ENCODE peak calls at places on chromosome 15, in eight cellular contexts. One of them, this sample, is unnamed.

GRCh38 chr15:66625531-66625930 is 59.7 kb upstream of the LCTL start:
- DNase-seq in H9: no peak
- DNase-seq in adrenal gland: no peak
- DNase-seq in breast epithelium: no peak
- DNase-seq in cardiac muscle cell: no peak
- DNase-seq in fibroblast of lung: no peak
- DNase-seq in CD8-positive, alpha-beta T cell: no peak
- DNase-seq in tibial artery: no peak
- DNase-seq in this sample: no peak

GRCh38 chr15:44804303-44805046 is 68.1 kb downstream of the TRIM69 start:
- DNase-seq in H9: no peak
- DNase-seq in adrenal gland: no peak
- DNase-seq in breast epithelium: no peak
- DNase-seq in cardiac muscle cell: no peak
- DNase-seq in fibroblast of lung: no peak
- DNase-seq in CD8-positive, alpha-beta T cell: no peak
- DNase-seq in tibial artery: no peak
- DNase-seq in this sample: no peak

GRCh38 chr15:87959080-87959479 is 297.5 kb downstream of the NTRK3 start:
- DNase-seq in H9: peak; percentile 51
- DNase-seq in adrenal gland: no peak
- DNase-seq in breast epithelium: no peak
- DNase-seq in cardiac muscle cell: no peak
- DNase-seq in fibroblast of lung: no peak
- DNase-seq in CD8-positive, alpha-beta T cell: no peak
- DNase-seq in tibial artery: no peak
- DNase-seq in this sample: peak; percentile 80

GRCh38 chr15:65525622-65526021 is 4.6 kb upstream of the HACD3 start:
- DNase-seq in H9: no peak
- DNase-seq in adrenal gland: peak; percentile 69
- DNase-seq in breast epithelium: peak; percentile 40
- DNase-seq in cardiac muscle cell: no peak
- DNase-seq in fibroblast of lung: peak; percentile 41
- DNase-seq in CD8-positive, alpha-beta T cell: no peak
- DNase-seq in tibial artery: no peak
- DNase-seq in this sample: no peak

GRCh38 chr15:51782357-51782896 is 31.0 kb downstream of the TMOD2 start:
- DNase-seq in H9: no peak
- DNase-seq in adrenal gland: no peak
- DNase-seq in breast epithelium: no peak
- DNase-seq in cardiac muscle cell: no peak
- DNase-seq in fibroblast of lung: no peak
- DNase-seq in CD8-positive, alpha-beta T cell: no peak
- DNase-seq in tibial artery: no peak
- DNase-seq in this sample: no peak

GRCh38 chr15:31308185-31308639 is 18.4 kb upstream of the KLF13 start:
- DNase-seq in H9: no peak
- DNase-seq in adrenal gland: no peak
- DNase-seq in breast epithelium: no peak
- DNase-seq in cardiac muscle cell: no peak
- DNase-seq in fibroblast of lung: no peak
- DNase-seq in CD8-positive, alpha-beta T cell: peak; percentile 57
- DNase-seq in tibial artery: no peak
- DNase-seq in this sample: peak; percentile 59

GRCh38 chr15:73956276-73957086 is 30.2 kb downstream of the LOXL1 start:
- DNase-seq in H9: no peak
- DNase-seq in adrenal gland: no peak
- DNase-seq in breast epithelium: no peak
- DNase-seq in cardiac muscle cell: no peak
- DNase-seq in fibroblast of lung: peak; percentile 98
- DNase-seq in CD8-positive, alpha-beta T cell: no peak
- DNase-seq in tibial artery: peak; percentile 83
- DNase-seq in this sample: no peak

GRCh38 chr15:86540840-86541467 is 461.3 kb downstream of the AGBL1 start:
- DNase-seq in H9: no peak
- DNase-seq in adrenal gland: no peak
- DNase-seq in breast epithelium: no peak
- DNase-seq in cardiac muscle cell: no peak
- DNase-seq in fibroblast of lung: no peak
- DNase-seq in CD8-positive, alpha-beta T cell: no peak
- DNase-seq in tibial artery: no peak
- DNase-seq in this sample: no peak

GRCh38 chr15:80228959-80229610 is 22.9 kb downstream of the CTXND1 start:
- DNase-seq in H9: no peak
- DNase-seq in adrenal gland: no peak
- DNase-seq in breast epithelium: no peak
- DNase-seq in cardiac muscle cell: no peak
- DNase-seq in fibroblast of lung: peak; percentile 69
- DNase-seq in CD8-positive, alpha-beta T cell: no peak
- DNase-seq in tibial artery: no peak
- DNase-seq in this sample: no peak

GRCh38 chr15:58125333-58125732 is 12.8 kb upstream of the AQP9 start:
- DNase-seq in H9: no peak
- DNase-seq in adrenal gland: no peak
- DNase-seq in breast epithelium: no peak
- DNase-seq in cardiac muscle cell: no peak
- DNase-seq in fibroblast of lung: no peak
- DNase-seq in CD8-positive, alpha-beta T cell: no peak
- DNase-seq in tibial artery: no peak
- DNase-seq in this sample: no peak

GRCh38 chr15:46450112-46450809 is 815.4 kb downstream of the SQOR start:
- DNase-seq in H9: no peak
- DNase-seq in adrenal gland: no peak
- DNase-seq in breast epithelium: no peak
- DNase-seq in cardiac muscle cell: no peak
- DNase-seq in fibroblast of lung: no peak
- DNase-seq in CD8-positive, alpha-beta T cell: no peak
- DNase-seq in tibial artery: no peak
- DNase-seq in this sample: no peak

GRCh38 chr15:90214553-90215205 is 13.5 kb downstream of the SEMA4B start:
- DNase-seq in H9: no peak
- DNase-seq in adrenal gland: no peak
- DNase-seq in breast epithelium: no peak
- DNase-seq in cardiac muscle cell: no peak
- DNase-seq in fibroblast of lung: no peak
- DNase-seq in CD8-positive, alpha-beta T cell: no peak
- DNase-seq in tibial artery: no peak
- DNase-seq in this sample: peak; percentile 60

GRCh38 chr15:90213123-90213817 is 12.1 kb downstream of the SEMA4B start:
- DNase-seq in H9: no peak
- DNase-seq in adrenal gland: no peak
- DNase-seq in breast epithelium: no peak
- DNase-seq in cardiac muscle cell: peak; percentile 61
- DNase-seq in fibroblast of lung: no peak
- DNase-seq in CD8-positive, alpha-beta T cell: no peak
- DNase-seq in tibial artery: no peak
- DNase-seq in this sample: no peak

GRCh38 chr15:90211440-90212168 is 10.5 kb downstream of the SEMA4B start:
- DNase-seq in H9: no peak
- DNase-seq in adrenal gland: no peak
- DNase-seq in breast epithelium: no peak
- DNase-seq in cardiac muscle cell: no peak
- DNase-seq in fibroblast of lung: peak; percentile 81
- DNase-seq in CD8-positive, alpha-beta T cell: no peak
- DNase-seq in tibial artery: no peak
- DNase-seq in this sample: no peak

GRCh38 chr15:90212221-90213079 is 11.3 kb downstream of the SEMA4B start:
- DNase-seq in H9: no peak
- DNase-seq in adrenal gland: peak; percentile 59
- DNase-seq in breast epithelium: peak; percentile 58
- DNase-seq in cardiac muscle cell: no peak
- DNase-seq in fibroblast of lung: no peak
- DNase-seq in CD8-positive, alpha-beta T cell: no peak
- DNase-seq in tibial artery: no peak
- DNase-seq in this sample: no peak

DNA sequence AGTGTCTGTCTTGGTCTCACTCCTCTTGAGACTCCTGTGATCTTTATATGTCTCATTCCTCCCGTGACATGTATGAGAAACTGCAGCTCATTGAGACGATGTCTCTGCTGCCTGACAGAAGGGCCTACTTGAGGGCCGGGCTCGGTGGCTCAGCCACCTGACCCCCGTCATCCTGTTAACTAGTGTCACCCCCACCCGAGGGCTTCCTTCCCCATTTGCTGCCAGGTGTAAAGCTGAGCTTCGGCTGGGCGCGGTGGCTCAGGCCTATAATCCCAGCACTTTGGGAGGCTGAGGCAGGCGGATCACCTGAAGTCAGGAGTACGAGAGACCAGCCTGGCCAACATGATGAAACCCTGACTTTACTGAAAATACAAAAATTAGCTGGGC is 12.7 kb downstream of the SEMA4B start:
- DNase-seq in H9: no peak
- DNase-seq in adrenal gland: no peak
- DNase-seq in breast epithelium: no peak
- DNase-seq in cardiac muscle cell: peak; percentile 26
- DNase-seq in fibroblast of lung: no peak
- DNase-seq in CD8-positive, alpha-beta T cell: no peak
- DNase-seq in tibial artery: no peak
- DNase-seq in this sample: no peak
- H3K4me1 ChIP-seq in H9: no peaks in the 10 kb centered on the region
- H3K4me1 ChIP-seq in adrenal gland: peaks cover 14% of the 10 kb centered on the region
- H3K4me1 ChIP-seq in breast epithelium: no peaks in the 10 kb centered on the region
- H3K4me1 ChIP-seq in cardiac muscle cell: peaks cover 17% of the 10 kb centered on the region
- H3K4me1 ChIP-seq in fibroblast of lung: no peaks in the 10 kb centered on the region
- H3K4me1 ChIP-seq in CD8-positive, alpha-beta T cell: no peaks in the 10 kb centered on the region
- H3K4me1 ChIP-seq in tibial artery: no peaks in the 10 kb centered on the region
- H3K4me1 ChIP-seq in this sample: peaks cover 5% of the 10 kb centered on the region

GRCh38 chr15:77010842-77011241 is 15.9 kb downstream of the PSTPIP1 start:
- DNase-seq in H9: no peak
- DNase-seq in adrenal gland: no peak
- DNase-seq in breast epithelium: no peak
- DNase-seq in cardiac muscle cell: no peak
- DNase-seq in fibroblast of lung: no peak
- DNase-seq in CD8-positive, alpha-beta T cell: no peak
- DNase-seq in tibial artery: no peak
- DNase-seq in this sample: no peak

GRCh38 chr15:77013786-77014136 is 18.8 kb downstream of the PSTPIP1 start:
- DNase-seq in H9: no peak
- DNase-seq in adrenal gland: no peak
- DNase-seq in breast epithelium: no peak
- DNase-seq in cardiac muscle cell: no peak
- DNase-seq in fibroblast of lung: no peak
- DNase-seq in CD8-positive, alpha-beta T cell: peak; percentile 90
- DNase-seq in tibial artery: no peak
- DNase-seq in this sample: no peak

GRCh38 chr15:77014137-77015081 is 19.5 kb downstream of the PSTPIP1 start:
- DNase-seq in H9: no peak
- DNase-seq in adrenal gland: peak; percentile 33
- DNase-seq in breast epithelium: no peak
- DNase-seq in cardiac muscle cell: no peak
- DNase-seq in fibroblast of lung: no peak
- DNase-seq in CD8-positive, alpha-beta T cell: peak; percentile 61
- DNase-seq in tibial artery: no peak
- DNase-seq in this sample: no peak

GRCh38 chr15:77012117-77012712 is 17.3 kb downstream of the PSTPIP1 start:
- DNase-seq in H9: no peak
- DNase-seq in adrenal gland: no peak
- DNase-seq in breast epithelium: no peak
- DNase-seq in cardiac muscle cell: no peak
- DNase-seq in fibroblast of lung: no peak
- DNase-seq in CD8-positive, alpha-beta T cell: no peak
- DNase-seq in tibial artery: no peak
- DNase-seq in this sample: no peak

GRCh38 chr15:77012868-77013267 is 17.9 kb downstream of the PSTPIP1 start:
- DNase-seq in H9: no peak
- DNase-seq in adrenal gland: no peak
- DNase-seq in breast epithelium: no peak
- DNase-seq in cardiac muscle cell: no peak
- DNase-seq in fibroblast of lung: no peak
- DNase-seq in CD8-positive, alpha-beta T cell: peak; percentile 79
- DNase-seq in tibial artery: no peak
- DNase-seq in this sample: no peak
- TF ChIP-seq CTCF in H9: no peak
- TF ChIP-seq CTCF in adrenal gland: no peak
- TF ChIP-seq CTCF in breast epithelium: no peak
- TF ChIP-seq CTCF in cardiac muscle cell: no peak
- TF ChIP-seq CTCF in fibroblast of lung: no peak
- TF ChIP-seq CTCF in CD8-positive, alpha-beta T cell: no peak
- TF ChIP-seq CTCF in tibial artery: no peak
- TF ChIP-seq CTCF in this sample: no peak

DNA sequence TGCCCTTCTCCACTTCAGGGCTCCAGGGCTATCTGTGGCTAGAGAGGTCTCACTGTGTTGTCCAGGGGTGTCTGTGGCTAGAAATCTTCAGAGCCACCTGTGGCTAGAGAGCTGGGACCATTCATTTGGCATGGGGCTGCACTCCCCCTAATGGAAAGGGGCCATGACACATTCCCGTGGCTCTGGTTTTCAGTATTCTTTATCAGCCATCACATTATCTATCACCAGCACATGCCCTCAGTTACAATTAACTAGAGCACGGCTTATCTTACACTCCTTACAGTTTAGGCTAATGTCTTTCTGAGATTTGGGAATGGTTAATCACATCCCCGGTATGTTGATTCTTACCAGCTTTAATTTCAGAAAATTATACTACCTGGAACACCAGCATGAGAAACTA is 128.6 kb downstream of the RORA start:
- DNase-seq in H9: no peak
- DNase-seq in adrenal gland: no peak
- DNase-seq in breast epithelium: no peak
- DNase-seq in cardiac muscle cell: no peak
- DNase-seq in fibroblast of lung: no peak
- DNase-seq in CD8-positive, alpha-beta T cell: no peak
- DNase-seq in tibial artery: no peak
- DNase-seq in this sample: no peak
- H3K27me3 ChIP-seq in H9: no peaks in the 10 kb centered on the region
- H3K27me3 ChIP-seq in adrenal gland: no peaks in the 10 kb centered on the region
- H3K27me3 ChIP-seq in breast epithelium: no peaks in the 10 kb centered on the region
- H3K27me3 ChIP-seq in cardiac muscle cell: no peaks in the 10 kb centered on the region
- H3K27me3 ChIP-seq in fibroblast of lung: no peaks in the 10 kb centered on the region
- H3K27me3 ChIP-seq in CD8-positive, alpha-beta T cell: no peaks in the 10 kb centered on the region
- H3K27me3 ChIP-seq in tibial artery: no peaks in the 10 kb centered on the region
- H3K27me3 ChIP-seq in this sample: no peaks in the 10 kb centered on the region

GRCh38 chr15:99165956-99166689 is 61.2 kb downstream of the SYNM start:
- DNase-seq in H9: no peak
- DNase-seq in adrenal gland: no peak
- DNase-seq in breast epithelium: no peak
- DNase-seq in cardiac muscle cell: no peak
- DNase-seq in fibroblast of lung: no peak
- DNase-seq in CD8-positive, alpha-beta T cell: no peak
- DNase-seq in tibial artery: no peak
- DNase-seq in this sample: peak; percentile 33
- H3K4me1 ChIP-seq in H9: no peaks in the 10 kb centered on the region
- H3K4me1 ChIP-seq in adrenal gland: no peaks in the 10 kb centered on the region
- H3K4me1 ChIP-seq in breast epithelium: no peaks in the 10 kb centered on the region
- H3K4me1 ChIP-seq in cardiac muscle cell: peaks cover 15% of the 10 kb centered on the region
- H3K4me1 ChIP-seq in fibroblast of lung: peaks cover 14% of the 10 kb centered on the region
- H3K4me1 ChIP-seq in CD8-positive, alpha-beta T cell: no peaks in the 10 kb centered on the region
- H3K4me1 ChIP-seq in tibial artery: no peaks in the 10 kb centered on the region
- H3K4me1 ChIP-seq in this sample: peaks cover 4% of the 10 kb centered on the region

GRCh38 chr15:61910839-61911369 is 149.3 kb downstream of the VPS13C start:
- DNase-seq in H9: no peak
- DNase-seq in adrenal gland: no peak
- DNase-seq in breast epithelium: no peak
- DNase-seq in cardiac muscle cell: no peak
- DNase-seq in fibroblast of lung: no peak
- DNase-seq in CD8-positive, alpha-beta T cell: no peak
- DNase-seq in tibial artery: no peak
- DNase-seq in this sample: no peak
- TF ChIP-seq CTCF in H9: no peak
- TF ChIP-seq CTCF in adrenal gland: no peak
- TF ChIP-seq CTCF in breast epithelium: no peak
- TF ChIP-seq CTCF in cardiac muscle cell: no peak
- TF ChIP-seq CTCF in fibroblast of lung: no peak
- TF ChIP-seq CTCF in CD8-positive, alpha-beta T cell: no peak
- TF ChIP-seq CTCF in tibial artery: no peak
- TF ChIP-seq CTCF in this sample: no peak